ENCODE peak calls at places on chromosomes 16 and 17, in four cellular contexts. O, N, H and Z are unnamed samples.

GRCh38 chr17:80396680-80397387 is 18.1 kb upstream of the ENDOV start:
- DNase-seq in N (no peak), O (no peak), H (no peak), Z (no peak)

GRCh38 chr17:29595107-29595942 is 2.4 kb downstream of the ANKRD13B start:
- DNase-seq in H (no peak), N (no peak), O (peak), Z (no peak)

GRCh38 chr17:2776589-2777241 is 19.5 kb upstream of the RAP1GAP2 start:
- DNase-seq in N (peak), H (no peak), O (no peak), Z (peak)

GRCh38 chr16:28309811-28310311 is 17.5 kb downstream of the SBK1 start:
- DNase-seq in O (no peak), N (no peak), H (no peak), Z (no peak)

GRCh38 chr17:21242026-21242700 is 11.0 kb downstream of the NATD1 start:
- DNase-seq in O (no peak), H (no peak), N (no peak), Z (no peak)

GRCh38 chr17:5127910-5128309 is 12.1 kb downstream of the USP6 start:
- DNase-seq in O (no peak), N (no peak), H (no peak), Z (no peak)

GRCh38 chr16:19691161-19691850 is 26.7 kb downstream of the KNOP1 start:
- DNase-seq in O (peak), H (no peak), N (no peak), Z (no peak)

GRCh38 chr16:30046178-30046577 is 15.1 kb upstream of the TLCD3B start:
- DNase-seq in O (no peak), H (no peak), N (no peak), Z (no peak)

GRCh38 chr17:2055494-2056220 is 754 bp downstream of the HIC1 start:
- DNase-seq in H (no peak), O (peak), N (no peak), Z (no peak)

GRCh38 chr16:57493767-57494166 is 7.5 kb upstream of the DOK4 start:
- DNase-seq in N (no peak), H (no peak), O (no peak), Z (no peak)

GRCh38 chr17:57670769-57671545 is 74.1 kb downstream of the CCDC182 start:
- DNase-seq in O (no peak), H (no peak), N (no peak), Z (no peak)

GRCh38 chr17:28468781-28469180 is 4.7 kb upstream of the SLC13A2 start:
- DNase-seq in O (no peak), N (no peak), H (no peak), Z (no peak)

GRCh38 chr16:50711862-50712567 is 18.6 kb downstream of the NOD2 start:
- DNase-seq in H (no peak), N (no peak), O (no peak), Z (no peak)

GRCh38 chr16:53620476-53620875 is 83.2 kb downstream of the RPGRIP1L start:
- DNase-seq in N (no peak), H (no peak), O (no peak), Z (no peak)

GRCh38 chr17:44219636-44220210 is at the start of gene UBTF:
- DNase-seq in H (peak), O (peak), N (no peak), Z (peak)

GRCh38 chr16:54194008-54194731 is 92.4 kb downstream of the IRX3 start:
- DNase-seq in H (no peak), N (no peak), O (no peak), Z (no peak)

GRCh38 chr17:19301973-19302372 is 60.5 kb downstream of the B9D1 start:
- DNase-seq in O (no peak), H (no peak), N (no peak), Z (no peak)

GRCh38 chr16:82971126-82971525 is 344.4 kb downstream of the CDH13 start:
- DNase-seq in N (no peak), H (no peak), O (no peak), Z (no peak)

GRCh38 chr17:55233840-55234239 is 30.9 kb upstream of the HLF start:
- DNase-seq in H (no peak), O (no peak), N (no peak), Z (no peak)

GRCh38 chr16:48076455-48077012 is 79.3 kb downstream of the ABCC12 start:
- DNase-seq in H (no peak), N (peak), O (peak), Z (peak)

GRCh38 chr17:11372692-11373091 is 131.7 kb downstream of the SHISA6 start:
- DNase-seq in O (no peak), H (no peak), N (no peak), Z (no peak)

GRCh38 chr16:70437017-70437581 is 1.8 kb downstream of the ST3GAL2 start:
- DNase-seq in H (peak), N (no peak), O (peak), Z (peak)

GRCh38 chr16:19294156-19294649 is 8.7 kb downstream of the CLEC19A start:
- DNase-seq in H (no peak), O (no peak), N (no peak), Z (no peak)

GRCh38 chr16:80583466-80583865 is 42.7 kb downstream of the DYNLRB2 start:
- DNase-seq in N (no peak), H (no peak), O (peak), Z (no peak)

GRCh38 chr17:77829871-77830799 is 128.4 kb upstream of the TNRC6C start:
- DNase-seq in O (peak), H (peak), N (no peak), Z (no peak)

GRCh38 chr17:4968166-4968915 is 724 bp upstream of the SPAG7 start:
- DNase-seq in O (no peak), H (peak), N (peak), Z (no peak)

GRCh38 chr17:55278173-55278748 is 13.5 kb downstream of the HLF start:
- DNase-seq in H (no peak), O (no peak), N (no peak), Z (no peak)

GRCh38 chr17:29048440-29049360 is 5.8 kb downstream of the PIPOX start:
- DNase-seq in N (no peak), O (peak), H (no peak), Z (no peak)

GRCh38 chr17:65537845-65538678 is 23.4 kb downstream of the AXIN2 start:
- DNase-seq in H (peak), O (no peak), N (no peak), Z (no peak)

GRCh38 chr17:79594271-79594670 is 16.6 kb downstream of the RBFOX3 start:
- DNase-seq in O (no peak), H (no peak), N (no peak), Z (no peak)

GRCh38 chr17:4753392-4753791 is 13.7 kb upstream of the CXCL16 start:
- DNase-seq in H (no peak), O (no peak), N (no peak), Z (no peak)

GRCh38 chr16:66701061-66701460 is 4.5 kb upstream of the CMTM4 start:
- DNase-seq in N (no peak), H (no peak), O (no peak), Z (no peak)

GRCh38 chr16:15775209-15775608 is 81.6 kb downstream of the MYH11 start:
- DNase-seq in O (peak), H (peak), N (peak), Z (no peak)

GRCh38 chr17:58004060-58004459 is 3.0 kb downstream of the SRSF1 start:
- DNase-seq in H (no peak), N (no peak), O (no peak), Z (no peak)

GRCh38 chr16:47110939-47111338 is 32.8 kb downstream of the NETO2 start:
- DNase-seq in O (no peak), N (peak), H (peak), Z (peak)

GRCh38 chr17:38628441-38628840 is 22.7 kb upstream of the SRCIN1 start:
- DNase-seq in O (peak), H (peak), N (peak), Z (peak)

GRCh38 chr17:32111141-32111771 is 31.0 kb upstream of the RHOT1 start:
- DNase-seq in H (peak), O (peak), N (no peak), Z (peak)

DNA sequence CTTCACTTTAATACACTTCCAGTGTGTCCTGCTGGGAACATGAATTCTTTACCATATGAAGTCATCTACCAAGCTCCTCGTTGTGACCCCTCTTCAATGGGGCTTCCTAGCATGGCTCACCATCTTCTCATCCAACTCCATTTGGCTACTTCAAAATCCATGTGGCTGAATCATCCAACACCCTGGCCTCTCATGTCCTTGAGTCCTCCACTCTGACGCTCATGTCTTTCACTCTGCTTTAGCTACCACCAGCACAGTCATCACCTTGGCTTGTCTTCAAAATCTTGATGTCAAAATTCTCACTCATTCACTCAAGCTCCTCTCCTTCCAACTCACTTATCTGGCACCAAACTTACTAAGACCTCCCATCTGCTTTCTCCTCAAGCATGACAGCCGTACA is 35.8 kb downstream of the AMFR start:
- DNase-seq in H (no peak), N (peak), O (peak), Z (no peak)
- TF ChIP-seq MAZ in H (no peak), N (no peak), O (no peak), Z (no peak)

GRCh38 chr17:76136276-76137025 is 4.6 kb downstream of the FOXJ1 start:
- DNase-seq in O (no peak), H (no peak), N (no peak), Z (no peak)

GRCh38 chr17:76138896-76139248 is 2.2 kb downstream of the FOXJ1 start:
- DNase-seq in N (no peak), O (no peak), H (no peak), Z (no peak)

GRCh38 chr17:76138234-76138895 is 2.7 kb downstream of the FOXJ1 start:
- DNase-seq in H (no peak), N (peak), O (no peak), Z (peak)

GRCh38 chr17:76137026-76137350 is 4.1 kb downstream of the FOXJ1 start:
- DNase-seq in N (no peak), O (no peak), H (no peak), Z (no peak)

GRCh38 chr17:76137351-76138233 is 3.5 kb downstream of the FOXJ1 start:
- DNase-seq in O (no peak), H (no peak), N (no peak), Z (no peak)
- TF ChIP-seq MAZ in O (no peak), H (no peak), N (no peak), Z (no peak)

DNA sequence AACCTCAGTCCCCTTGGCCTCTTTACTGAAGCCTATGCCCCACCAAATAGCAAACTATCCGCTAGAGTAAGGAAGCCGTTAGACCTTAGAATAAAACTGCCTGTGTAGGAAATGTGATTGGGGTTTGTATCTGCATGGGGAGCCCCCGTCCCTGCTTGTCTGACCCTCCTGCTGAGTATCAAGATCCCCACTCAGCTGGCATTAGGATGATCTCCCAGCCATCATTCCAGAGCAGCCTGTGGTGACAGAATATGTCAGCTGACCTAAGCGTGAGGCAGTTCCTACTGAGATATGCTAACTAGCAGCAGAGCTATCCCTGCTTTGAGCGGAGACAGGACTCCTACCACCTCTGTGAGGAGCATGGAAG is 645 bp upstream of the GFOD2 start:
- DNase-seq in N (peak), O (peak), H (peak), Z (peak)
- TF ChIP-seq MAZ in N (no peak), O (no peak), H (no peak), Z (no peak)

GRCh38 chr16:86930001-86930400 is 351.7 kb downstream of the FOXL1 start:
- DNase-seq in H (no peak), O (no peak), N (no peak), Z (no peak)
- TF ChIP-seq MAZ in H (no peak), O (no peak), N (no peak), Z (no peak)

GRCh38 chr17:40453881-40454630 is 10.8 kb downstream of the IGFBP4 start:
- DNase-seq in O (peak), N (no peak), H (no peak), Z (no peak)

GRCh38 chr17:40450175-40450574 is 6.9 kb downstream of the IGFBP4 start:
- DNase-seq in O (peak), H (peak), N (peak), Z (peak)

GRCh38 chr17:40452921-40453378 is 9.7 kb downstream of the IGFBP4 start:
- DNase-seq in H (no peak), N (no peak), O (peak), Z (no peak)

GRCh38 chr17:40451420-40451819 is 8.2 kb downstream of the IGFBP4 start:
- DNase-seq in O (peak), N (no peak), H (no peak), Z (no peak)

DNA sequence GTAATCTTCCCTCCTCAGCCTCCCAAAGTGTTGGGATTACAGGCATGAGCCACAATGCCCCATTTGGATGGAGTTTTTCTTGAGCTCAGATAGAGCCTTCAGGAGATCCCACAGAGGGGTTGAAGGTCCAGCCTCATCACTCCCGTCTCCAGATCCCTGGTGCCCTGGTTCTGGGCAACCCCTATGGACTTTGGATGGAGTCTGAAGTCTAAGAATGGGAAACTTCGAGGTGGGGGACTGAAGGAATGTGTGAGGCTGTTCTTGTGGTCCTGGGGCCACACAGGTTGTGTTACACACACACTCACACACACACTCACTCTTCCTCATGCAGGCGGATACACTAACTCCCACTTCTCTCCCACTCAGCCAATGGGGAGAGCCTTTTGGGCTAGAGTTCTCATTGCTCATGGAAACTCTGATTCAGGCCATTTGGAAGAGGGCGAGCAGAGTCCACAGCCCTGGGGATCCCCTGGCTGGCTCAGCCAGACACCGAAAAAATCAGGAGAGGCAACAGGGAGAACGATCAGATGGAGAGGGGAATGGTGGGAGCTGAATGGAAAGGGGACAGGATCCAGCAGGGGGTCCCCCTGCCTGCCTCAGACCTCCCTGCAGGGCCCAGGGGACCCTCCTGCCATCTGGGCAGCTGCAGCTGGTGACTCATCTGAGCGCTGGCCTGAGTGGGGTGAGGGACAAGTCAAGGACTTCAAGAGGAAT is 9.0 kb downstream of the IGFBP4 start:
- DNase-seq in O (peak), H (no peak), N (no peak), Z (no peak)
- TF ChIP-seq MAZ in O (no peak), H (no peak), N (no peak), Z (no peak)

GRCh38 chr16:14070555-14070876 is 603 bp upstream of the MRTFB start:
- DNase-seq in O (no peak), H (no peak), N (no peak), Z (no peak)

GRCh38 chr16:14070877-14071575 is at the start of gene MRTFB:
- DNase-seq in O (peak), N (peak), H (peak), Z (peak)

GRCh38 chr16:14072360-14072759 is 1.2 kb downstream of the MRTFB start:
- DNase-seq in N (no peak), O (no peak), H (no peak), Z (no peak)

GRCh38 chr16:14071576-14072271 is 605 bp downstream of the MRTFB start:
- DNase-seq in H (no peak), N (peak), O (no peak), Z (peak)

DNA sequence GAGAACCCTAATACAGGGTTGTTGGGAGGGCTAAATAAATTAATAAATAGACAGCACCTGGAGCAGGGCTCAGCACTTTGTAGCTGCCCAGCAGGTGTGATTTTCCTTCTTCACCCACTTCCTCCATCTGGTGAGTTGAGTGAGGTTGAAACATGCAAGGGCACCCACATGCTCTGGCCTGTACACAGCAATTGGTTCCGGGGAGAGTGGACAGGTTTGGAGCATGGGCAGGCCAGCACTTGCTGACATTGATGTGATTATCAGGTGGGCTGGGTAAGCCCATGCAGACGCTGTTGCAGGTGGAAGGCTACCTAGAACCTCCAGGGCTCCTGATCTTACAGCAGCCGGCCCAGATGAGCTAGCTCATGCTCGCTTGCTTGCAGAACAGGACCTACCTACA is 1.3 kb upstream of the MRTFB start:
- DNase-seq in N (no peak), O (no peak), H (no peak), Z (no peak)
- TF ChIP-seq MAZ in N (no peak), O (no peak), H (no peak), Z (no peak)